ENCODE peak calls at places on chromosomes 12 and 14, in six cellular contexts. C, K, P, Q, G and W are unnamed samples.
A peak's percentile ranks its signal among the peaks of the same experiment; 100 is the strongest.

GRCh38 chr12:47244730-47245285 is 165.0 kb upstream of the AMIGO2 start:
- DNase-seq in C (no peak), K (peak; percentile 24), P (no peak), Q (no peak), G (no peak), W (no peak)

GRCh38 chr12:84506317-84506716 is 406.3 kb downstream of the SLC6A15 start:
- DNase-seq in C (no peak), K (no peak), P (no peak), Q (no peak), G (no peak), W (no peak)

GRCh38 chr12:22543246-22544037 is 900 bp downstream of the C2CD5 start:
- DNase-seq in C (peak; percentile 73), K (peak; percentile 12), P (peak; percentile 87), Q (peak; percentile 53), G (peak; percentile 64), W (no peak)

GRCh38 chr14:74614508-74615495 is 2.8 kb upstream of the LTBP2 start:
- DNase-seq in C (no peak), K (peak; percentile 65), P (no peak), Q (no peak), G (no peak), W (no peak)

GRCh38 chr14:69043007-69043444 is 63.9 kb upstream of the ACTN1 start:
- DNase-seq in C (peak; percentile 78), K (no peak), P (peak; percentile 66), Q (no peak), G (peak; percentile 31), W (peak; percentile 61)

GRCh38 chr12:6205144-6205539 is 4.9 kb downstream of the CD9 start:
- DNase-seq in C (peak; percentile 59), K (no peak), P (no peak), Q (no peak), G (peak; percentile 75), W (peak; percentile 83)

GRCh38 chr12:104747330-104747729 is 210.8 kb downstream of the SLC41A2 start:
- DNase-seq in C (no peak), K (no peak), P (no peak), Q (no peak), G (no peak), W (no peak)

GRCh38 chr12:26318661-26319068 is 123.3 kb downstream of the SSPN start:
- DNase-seq in C (no peak), K (peak; percentile 53), P (peak; percentile 57), Q (peak; percentile 74), G (peak; percentile 31), W (peak; percentile 38)

GRCh38 chr12:80846930-80847329 is 90.8 kb downstream of the LIN7A start:
- DNase-seq in C (no peak), K (no peak), P (no peak), Q (no peak), G (no peak), W (no peak)

GRCh38 chr14:60487211-60487610 is 1.3 kb upstream of the C14orf39 start:
- DNase-seq in C (no peak), K (no peak), P (no peak), Q (no peak), G (no peak), W (no peak)

GRCh38 chr14:60485600-60486251 is at the start of gene C14orf39:
- DNase-seq in C (no peak), K (peak; percentile 65), P (peak; percentile 38), Q (no peak), G (no peak), W (peak; percentile 59)

GRCh38 chr14:60485057-60485599 is 735 bp downstream of the C14orf39 start:
- DNase-seq in C (no peak), K (no peak), P (no peak), Q (no peak), G (no peak), W (no peak)

GRCh38 chr14:60490270-60490669 is 4.4 kb upstream of the C14orf39 start:
- DNase-seq in C (no peak), K (no peak), P (no peak), Q (no peak), G (no peak), W (no peak)

DNA sequence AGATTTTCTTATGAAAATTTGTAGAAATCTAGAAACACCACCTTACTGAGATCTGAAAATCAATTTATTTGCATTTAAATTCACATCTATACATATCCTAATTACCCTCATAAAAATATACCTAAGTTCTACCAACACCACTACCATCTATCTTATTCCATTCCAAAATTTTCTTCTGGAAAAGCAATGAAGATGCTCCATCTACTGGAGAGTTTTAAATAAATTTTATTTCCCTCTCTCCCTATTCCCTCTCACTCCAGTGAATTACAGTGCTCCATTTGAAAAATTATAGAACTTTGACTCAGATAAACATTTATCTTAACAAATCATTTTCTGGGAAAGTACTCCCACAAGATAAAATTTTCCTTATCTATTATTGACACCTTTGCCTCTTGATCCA is 2.3 kb upstream of the C14orf39 start:
- DNase-seq in C (no peak), K (peak; percentile 52), P (no peak), Q (no peak), G (no peak), W (no peak)
- TF ChIP-seq CTCF in C (peak; percentile 29), K (peak; percentile 77), P (no peak), Q (peak; percentile 49), G (no peak), W (no peak)

GRCh38 chr14:105646175-105646574 is 119.8 kb downstream of the TMEM121 start:
- DNase-seq in C (peak; percentile 76), K (no peak), P (peak; percentile 42), Q (no peak), G (peak; percentile 78), W (no peak)
- H3K9me3 ChIP-seq in C (no peaks in the 10 kb centered on the region), K (no peaks in the 10 kb centered on the region), P (no peaks in the 10 kb centered on the region), Q (no peaks in the 10 kb centered on the region), G (no peaks in the 10 kb centered on the region), W (no peaks in the 10 kb centered on the region)

DNA sequence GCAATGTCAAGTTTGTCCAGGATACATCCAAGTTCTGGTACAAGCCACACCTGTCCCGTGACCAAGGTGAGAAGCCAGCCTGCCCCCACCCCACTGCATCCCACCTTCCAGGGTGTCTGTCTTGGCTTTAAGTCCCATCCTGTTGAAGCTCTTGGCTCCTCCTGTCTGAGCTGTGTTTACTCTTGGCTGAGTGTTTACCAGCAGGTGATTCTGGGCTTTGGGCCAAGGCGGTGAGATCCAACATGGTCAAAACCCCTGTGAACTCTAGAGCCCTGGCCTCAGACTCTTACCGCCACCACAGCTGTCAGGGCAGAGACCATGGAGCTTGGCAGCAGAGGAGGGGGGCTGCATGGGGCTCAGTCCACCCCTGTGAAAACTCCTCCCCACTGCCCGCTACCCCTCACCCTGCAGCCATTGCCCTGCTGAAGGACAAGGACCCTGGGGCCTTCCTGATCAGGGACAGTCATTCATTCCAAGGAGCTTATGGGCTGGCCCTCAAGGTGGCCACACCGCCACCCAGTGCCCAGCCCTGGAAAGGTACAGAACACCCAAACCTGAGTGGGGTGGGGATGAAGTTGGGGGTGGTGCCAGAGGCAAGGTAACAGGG is 11.6 kb downstream of the TNS2 start:
- DNase-seq in C (peak; percentile 90), K (peak; percentile 87), P (peak; percentile 78), Q (no peak), G (peak; percentile 85), W (peak; percentile 30)
- H3K4me1 ChIP-seq in C (no peaks in the 10 kb centered on the region), K (peaks cover 24% of the 10 kb centered on the region), P (peaks cover 15% of the 10 kb centered on the region), Q (no peaks in the 10 kb centered on the region), G (peaks cover 25% of the 10 kb centered on the region), W (peaks cover 76% of the 10 kb centered on the region)

GRCh38 chr14:35336171-35337073 is 44.2 kb downstream of the PSMA6 start:
- DNase-seq in C (peak; percentile 96), K (peak; percentile 53), P (peak; percentile 93), Q (no peak), G (peak; percentile 98), W (peak; percentile 96)

GRCh38 chr14:35335388-35336092 is 43.4 kb downstream of the PSMA6 start:
- DNase-seq in C (no peak), K (peak; percentile 46), P (peak; percentile 94), Q (no peak), G (peak; percentile 57), W (no peak)

GRCh38 chr14:35337557-35338255 is 45.5 kb downstream of the PSMA6 start:
- DNase-seq in C (no peak), K (no peak), P (no peak), Q (no peak), G (peak; percentile 67), W (no peak)

GRCh38 chr14:35338731-35339405 is 46.7 kb downstream of the PSMA6 start:
- DNase-seq in C (no peak), K (no peak), P (no peak), Q (no peak), G (no peak), W (no peak)

GRCh38 chr14:35337074-35337556 is 44.9 kb downstream of the PSMA6 start:
- DNase-seq in C (no peak), K (no peak), P (no peak), Q (no peak), G (no peak), W (no peak)
- TF ChIP-seq CTCF in C (no peak), K (no peak), P (no peak), Q (no peak), G (no peak), W (no peak)

GRCh38 chr14:62455446-62455845 is 589.8 kb downstream of the KCNH5 start:
- DNase-seq in C (no peak), K (no peak), P (no peak), Q (no peak), G (no peak), W (no peak)
- H3K9me3 ChIP-seq in C (no peaks in the 10 kb centered on the region), K (no peaks in the 10 kb centered on the region), P (peaks cover 40% of the 10 kb centered on the region), Q (no peaks in the 10 kb centered on the region), G (no peaks in the 10 kb centered on the region), W (no peaks in the 10 kb centered on the region)

GRCh38 chr14:71714225-71714624 is 218.0 kb upstream of the RGS6 start:
- DNase-seq in C (no peak), K (peak; percentile 50), P (no peak), Q (no peak), G (no peak), W (no peak)
- H3K4me1 ChIP-seq in C (no peaks in the 10 kb centered on the region), K (peaks cover 20% of the 10 kb centered on the region), P (no peaks in the 10 kb centered on the region), Q (no peaks in the 10 kb centered on the region), G (peaks cover 8% of the 10 kb centered on the region), W (peaks cover 44% of the 10 kb centered on the region)

DNA sequence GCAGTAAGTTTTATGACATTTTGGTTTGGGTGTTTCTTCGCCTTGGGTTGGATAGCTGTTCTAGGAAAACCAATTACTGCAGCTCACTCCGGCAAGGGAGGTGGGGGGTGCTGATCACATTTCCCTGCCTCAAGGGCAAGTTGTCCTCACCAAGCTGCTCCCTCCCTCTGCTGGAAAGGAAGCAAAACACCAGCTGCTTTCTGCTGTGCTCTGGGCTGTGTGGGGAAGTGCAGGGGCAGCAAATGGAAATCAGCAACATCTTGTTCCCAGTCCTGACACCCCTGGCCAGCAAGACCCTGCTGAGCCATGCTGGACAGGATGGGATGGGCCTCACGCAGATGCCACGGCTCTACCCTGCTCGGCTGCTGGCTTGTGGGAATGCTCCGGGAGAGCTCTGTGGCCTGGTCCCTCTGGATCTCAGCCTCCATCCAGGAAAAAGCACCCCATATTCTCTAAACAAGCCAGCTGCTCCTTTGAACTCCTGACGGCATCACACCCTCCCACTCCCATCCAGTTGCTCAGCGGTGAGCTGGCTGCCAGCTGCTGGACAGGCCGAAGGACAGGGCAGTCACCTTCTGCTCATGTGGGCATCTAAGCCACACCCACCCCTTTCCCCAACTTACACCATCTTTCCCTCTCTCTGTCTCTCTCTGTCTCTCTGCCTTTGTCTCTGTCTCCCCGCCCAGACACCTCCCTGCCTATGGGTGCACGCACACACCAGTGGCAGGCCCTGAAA is 52.4 kb upstream of the EIF5 start:
- DNase-seq in C (peak; percentile 80), K (peak; percentile 63), P (no peak), Q (no peak), G (peak; percentile 19), W (no peak)
- TF ChIP-seq CTCF in C (peak; percentile 29), K (peak; percentile 54), P (no peak), Q (no peak), G (no peak), W (no peak)